ENCODE peak calls at places on chromosomes 5 and 9, in seven cellular contexts. M is CD8-positive, alpha-beta T cell; L is nephron progenitor cell; C is lower leg skin; Y is Caco-2; Q is fibroblast of mammary gland; I is cardiac fibroblast. O is an unnamed sample.

GRCh38 chr5:3225201-3225960 is 370.3 kb upstream of the IRX1 start:
- DNase-seq in Y (no peak), I (no peak), M (no peak), C (peak; percentile 9), L (no peak), Q (no peak), O (peak; percentile 53)

GRCh38 chr5:33238826-33239670 is 201.7 kb upstream of the TARS1 start:
- DNase-seq in Q (no peak), I (no peak), L (no peak), M (no peak), Y (no peak), C (no peak), O (no peak)

GRCh38 chr5:59049070-59049469 is 466.2 kb downstream of the RAB3C start:
- DNase-seq in I (no peak), Y (no peak), Q (no peak), C (no peak), M (no peak), L (no peak), O (no peak)

GRCh38 chr9:115090486-115090885 is 27.5 kb downstream of the TNC start:
- DNase-seq in Q (no peak), L (no peak), Y (no peak), C (no peak), I (no peak), M (no peak), O (no peak)

GRCh38 chr9:133571896-133572595 is 37.1 kb downstream of the FAM163B start:
- DNase-seq in C (no peak), L (no peak), Q (no peak), M (no peak), Y (no peak), I (no peak), O (no peak)

GRCh38 chr5:110865400-110866094 is 126.7 kb downstream of the SLC25A46 start:
- DNase-seq in L (peak; percentile 45), M (no peak), C (no peak), Y (peak; percentile 56), Q (peak; percentile 53), I (peak; percentile 45), O (no peak)

GRCh38 chr9:118882674-118883073 is 486.6 kb downstream of the BRINP1 start:
- DNase-seq in C (no peak), Q (peak; percentile 67), Y (no peak), I (no peak), L (no peak), M (no peak), O (no peak)

GRCh38 chr5:14168139-14168792 is 25.1 kb downstream of the TRIO start:
- DNase-seq in C (no peak), I (no peak), M (no peak), Q (peak; percentile 65), L (no peak), Y (no peak), O (no peak)

GRCh38 chr9:108468364-108468763 is 387.4 kb downstream of the ACTL7B start:
- DNase-seq in M (no peak), I (peak; percentile 34), Q (peak; percentile 59), Y (peak; percentile 55), C (no peak), L (peak; percentile 34), O (no peak)

GRCh38 chr9:75504721-75505120 is 385.8 kb upstream of the PCSK5 start:
- DNase-seq in L (no peak), Q (no peak), C (peak; percentile 26), I (no peak), Y (no peak), M (no peak), O (no peak)

GRCh38 chr9:133396952-133397351 is 20.8 kb downstream of the STKLD1 start:
- DNase-seq in M (no peak), L (peak; percentile 61), C (no peak), Q (peak; percentile 28), I (peak; percentile 32), Y (peak; percentile 51), O (no peak)

GRCh38 chr9:25678147-25678666 is at the start of gene TUSC1:
- DNase-seq in C (peak; percentile 79), M (no peak), I (peak; percentile 88), Y (peak; percentile 54), Q (peak; percentile 83), L (peak; percentile 4), O (no peak)

GRCh38 chr5:134742134-134742533 is 3.8 kb downstream of the CAMLG start:
- DNase-seq in M (no peak), I (no peak), Y (no peak), L (no peak), C (no peak), Q (no peak), O (no peak)

GRCh38 chr5:104755806-104756205 is 1193.2 kb upstream of the NUDT12 start:
- DNase-seq in Q (no peak), I (no peak), Y (no peak), C (no peak), M (no peak), L (no peak), O (no peak)

GRCh38 chr5:120510994-120511686 is 47.0 kb downstream of the PRR16 start:
- DNase-seq in Y (no peak), I (no peak), Q (no peak), L (no peak), C (no peak), M (no peak), O (no peak)

GRCh38 chr5:180640301-180640764 is 9.1 kb downstream of the FLT4 start:
- DNase-seq in C (no peak), I (no peak), L (no peak), Q (no peak), Y (no peak), M (no peak), O (no peak)

GRCh38 chr5:58887721-58888409 is 305.0 kb downstream of the RAB3C start:
- DNase-seq in Q (peak; percentile 76), Y (no peak), C (no peak), M (no peak), I (peak; percentile 69), L (no peak), O (no peak)

GRCh38 chr9:93261735-93262523 is 78.0 kb downstream of the WNK2 start:
- DNase-seq in M (no peak), Q (no peak), Y (no peak), L (no peak), I (no peak), C (no peak), O (no peak)

GRCh38 chr5:128498844-128499455 is 39.1 kb downstream of the FBN2 start:
- DNase-seq in Q (peak; percentile 75), L (no peak), Y (peak; percentile 35), C (no peak), M (no peak), I (peak; percentile 88), O (no peak)

GRCh38 chr5:154197801-154198461 is 7.4 kb downstream of the GALNT10 start:
- DNase-seq in I (no peak), Q (peak; percentile 68), Y (no peak), M (peak; percentile 71), C (no peak), L (no peak), O (no peak)

GRCh38 chr9:34991833-34992375 is 2.4 kb downstream of the DNAJB5 start:
- DNase-seq in I (no peak), Y (peak; percentile 28), M (no peak), L (peak; percentile 45), C (no peak), Q (no peak), O (no peak)

DNA sequence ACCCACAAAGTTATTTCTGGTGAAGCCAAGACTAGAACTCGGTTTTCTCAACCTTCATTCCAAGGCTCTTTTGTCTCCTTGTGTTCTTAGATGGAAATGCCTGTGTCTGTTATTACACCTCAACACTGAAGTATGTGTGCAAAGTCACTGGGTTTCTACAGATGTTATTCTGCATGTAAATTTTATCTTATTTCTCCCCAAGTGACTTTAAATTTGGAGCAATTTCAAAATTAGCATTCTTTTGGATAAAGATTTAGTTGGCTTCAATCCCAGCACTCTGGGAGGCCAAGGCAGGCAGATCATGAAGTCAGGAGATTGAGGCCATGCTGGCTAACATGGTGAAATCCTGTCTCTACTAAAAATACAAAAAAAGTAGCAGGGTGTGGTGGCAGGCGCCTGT is 104.4 kb upstream of the GNA14 start:
- DNase-seq in Y (no peak), C (no peak), I (peak; percentile 95), M (no peak), Q (peak; percentile 88), L (no peak), O (no peak)
- TF ChIP-seq CTCF in Y (no peak), C (no peak), I (peak; percentile 29), M (no peak), Q (peak; percentile 19), L (no peak), O (no peak)

GRCh38 chr9:116490321-116490720 is 196.8 kb upstream of the TRIM32 start:
- DNase-seq in C (no peak), I (peak; percentile 26), Y (no peak), Q (peak; percentile 60), L (no peak), M (no peak), O (no peak)

GRCh38 chr9:116488373-116488772 is 198.7 kb upstream of the TRIM32 start:
- DNase-seq in I (no peak), M (no peak), L (no peak), Y (no peak), Q (no peak), C (no peak), O (no peak)

GRCh38 chr9:116491659-116492058 is 195.4 kb upstream of the TRIM32 start:
- DNase-seq in C (no peak), M (no peak), Q (no peak), L (no peak), Y (no peak), I (no peak), O (no peak)

GRCh38 chr9:116493183-116493582 is 193.9 kb upstream of the TRIM32 start:
- DNase-seq in Q (no peak), I (no peak), M (no peak), Y (no peak), L (no peak), C (no peak), O (no peak)

GRCh38 chr9:116491219-116491618 is 195.9 kb upstream of the TRIM32 start:
- DNase-seq in Q (no peak), I (peak; percentile 27), L (no peak), M (no peak), Y (no peak), C (no peak), O (no peak)
- TF ChIP-seq CTCF in Q (no peak), I (no peak), L (no peak), M (no peak), Y (no peak), C (no peak), O (peak; percentile 37)

DNA sequence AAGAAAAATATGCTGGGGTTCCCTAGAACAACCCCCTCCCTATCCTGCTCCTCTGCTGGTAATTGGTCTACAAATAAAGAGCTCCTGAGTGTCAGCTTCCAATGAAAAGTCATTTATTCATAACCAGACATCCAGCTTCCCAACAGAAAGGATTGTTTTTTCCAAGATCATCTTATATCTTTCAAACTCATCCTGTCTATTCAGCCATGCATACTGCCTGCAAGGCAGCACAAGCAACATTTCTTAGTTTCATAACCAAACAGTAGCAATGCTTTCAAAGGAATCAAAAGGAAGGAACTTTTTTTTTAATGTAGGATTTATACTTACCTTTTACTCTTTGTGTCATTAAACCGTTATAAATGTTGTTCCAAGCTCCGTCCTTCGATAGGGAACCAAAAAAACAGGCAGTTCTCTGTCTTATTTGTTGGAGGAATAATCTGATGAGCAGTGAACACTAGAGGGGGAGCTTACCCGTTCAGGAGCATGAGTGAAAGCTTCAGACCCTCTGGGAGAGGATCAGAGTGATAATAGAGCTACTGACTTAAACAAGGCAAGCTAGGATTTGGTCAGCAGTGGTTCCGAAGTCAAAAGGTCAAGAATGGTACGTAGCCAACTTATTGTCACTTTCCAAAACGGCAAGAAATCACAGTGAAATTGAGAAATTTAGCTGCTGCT is 893.1 kb downstream of the NR2F1-AS1 start:
- DNase-seq in M (no peak), Y (peak; percentile 38), I (peak; percentile 73), L (no peak), Q (peak; percentile 79), C (no peak), O (no peak)
- TF ChIP-seq CTCF in M (no peak), Y (peak; percentile 44), I (peak; percentile 50), L (peak; percentile 30), Q (peak; percentile 61), C (no peak), O (peak; percentile 74)

GRCh38 chr9:113221800-113222481 is 597 bp downstream of the SLC31A1 start:
- DNase-seq in C (no peak), M (no peak), L (peak; percentile 5), Q (no peak), I (no peak), Y (no peak), O (no peak)
- TF ChIP-seq CTCF in C (no peak), M (no peak), L (no peak), Q (no peak), I (no peak), Y (no peak), O (no peak)